ENCODE peak calls at places on chromosomes 7 and 10, in seven cellular contexts. C is foreskin keratinocyte; B is PC-9; D is body of pancreas; U is neural progenitor cell; N is GM23338; E is CD8-positive, alpha-beta T cell. O is an unnamed sample.

GRCh38 chr7:102439963-102440795 is 6.8 kb downstream of the ORAI2 start:
- DNase-seq in C (peak; percentile 47), B (peak; percentile 86), D (peak; percentile 46), U (peak; percentile 63), N (peak; percentile 60), E (no peak), O (peak; percentile 76)

GRCh38 chr10:83218205-83218604 is 921.1 kb upstream of the GHITM start:
- DNase-seq in C (no peak), B (no peak), D (no peak), U (peak; percentile 33), N (no peak), E (no peak), O (no peak)

GRCh38 chr7:110944966-110945644 is 145.8 kb upstream of the LRRN3 start:
- DNase-seq in C (no peak), B (no peak), D (no peak), U (peak; percentile 24), N (peak; percentile 59), E (no peak), O (no peak)

GRCh38 chr10:28470873-28471704 is 61.8 kb upstream of the WAC start:
- DNase-seq in C (no peak), B (no peak), D (no peak), U (no peak), N (no peak), E (no peak), O (no peak)

GRCh38 chr7:100817097-100817496 is 10.2 kb downstream of the EPHB4 start:
- DNase-seq in C (no peak), B (no peak), D (no peak), U (no peak), N (peak; percentile 0), E (no peak), O (no peak)

GRCh38 chr10:110209926-110210662 is 2.7 kb downstream of the MXI1 start:
- DNase-seq in C (peak; percentile 27), B (no peak), D (peak; percentile 67), U (peak; percentile 53), N (peak; percentile 62), E (no peak), O (peak; percentile 66)

GRCh38 chr7:80661729-80662128 is 23.3 kb downstream of the CD36 start:
- DNase-seq in C (no peak), B (no peak), D (no peak), U (peak; percentile 4), N (peak; percentile 67), E (no peak), O (no peak)

GRCh38 chr7:12322287-12322902 is 81.3 kb downstream of the VWDE start:
- DNase-seq in C (no peak), B (no peak), D (no peak), U (no peak), N (peak; percentile 21), E (no peak), O (no peak)

GRCh38 chr10:91159254-91159783 is 61.1 kb upstream of the PCGF5 start:
- DNase-seq in C (no peak), B (no peak), D (no peak), U (peak; percentile 44), N (no peak), E (no peak), O (no peak)

GRCh38 chr7:50264908-50265307 is 39.6 kb upstream of the IKZF1 start:
- DNase-seq in C (peak; percentile 28), B (no peak), D (no peak), U (no peak), N (no peak), E (peak; percentile 45), O (no peak)

GRCh38 chr10:132676193-132676891 is 109.6 kb downstream of the NKX6-2 start:
- DNase-seq in C (no peak), B (no peak), D (peak; percentile 94), U (no peak), N (no peak), E (no peak), O (no peak)

GRCh38 chr10:73095479-73096021 is 1.1 kb downstream of the P4HA1 start:
- DNase-seq in C (peak; percentile 60), B (peak; percentile 44), D (peak; percentile 43), U (peak; percentile 77), N (peak; percentile 77), E (peak; percentile 33), O (peak; percentile 66)

GRCh38 chr10:21372651-21373410 is 152.7 kb downstream of the SKIDA1 start:
- DNase-seq in C (peak; percentile 88), B (peak; percentile 78), D (no peak), U (no peak), N (peak; percentile 34), E (peak; percentile 16), O (peak; percentile 57)

GRCh38 chr7:101235050-101235449 is 2.6 kb downstream of the CLDN15 start:
- DNase-seq in C (no peak), B (no peak), D (no peak), U (peak; percentile 32), N (peak; percentile 66), E (no peak), O (no peak)

GRCh38 chr7:77467453-77467852 is 51.3 kb upstream of the GSAP start:
- DNase-seq in C (no peak), B (no peak), D (peak; percentile 19), U (no peak), N (no peak), E (no peak), O (peak; percentile 47)

GRCh38 chr7:24738577-24738976 is 18.7 kb downstream of the GSDME start:
- DNase-seq in C (no peak), B (no peak), D (no peak), U (no peak), N (no peak), E (no peak), O (no peak)

GRCh38 chr7:103446046-103446520 is at the start of gene SLC26A5:
- DNase-seq in C (no peak), B (no peak), D (peak; percentile 37), U (peak; percentile 83), N (peak; percentile 81), E (no peak), O (no peak)

GRCh38 chr7:80133361-80134104 is 1.1 kb upstream of the GNAI1 start:
- DNase-seq in C (peak; percentile 93), B (no peak), D (peak; percentile 19), U (peak; percentile 33), N (peak; percentile 27), E (no peak), O (no peak)

GRCh38 chr10:12727832-12728215 is 273.7 kb downstream of the CCDC3 start:
- DNase-seq in C (no peak), B (no peak), D (no peak), U (no peak), N (no peak), E (no peak), O (no peak)

GRCh38 chr10:71842856-71843530 is 8.1 kb downstream of the PSAP start:
- DNase-seq in C (no peak), B (no peak), D (no peak), U (no peak), N (no peak), E (no peak), O (no peak)
- H3K4me1 ChIP-seq in C (peaks cover 12% of the 10 kb centered on the region), B (peaks cover 80% of the 10 kb centered on the region), D (peaks cover 87% of the 10 kb centered on the region), U (peaks cover 43% of the 10 kb centered on the region), N (peaks cover 36% of the 10 kb centered on the region), E (peaks cover 24% of the 10 kb centered on the region), O (peaks cover 85% of the 10 kb centered on the region)

DNA sequence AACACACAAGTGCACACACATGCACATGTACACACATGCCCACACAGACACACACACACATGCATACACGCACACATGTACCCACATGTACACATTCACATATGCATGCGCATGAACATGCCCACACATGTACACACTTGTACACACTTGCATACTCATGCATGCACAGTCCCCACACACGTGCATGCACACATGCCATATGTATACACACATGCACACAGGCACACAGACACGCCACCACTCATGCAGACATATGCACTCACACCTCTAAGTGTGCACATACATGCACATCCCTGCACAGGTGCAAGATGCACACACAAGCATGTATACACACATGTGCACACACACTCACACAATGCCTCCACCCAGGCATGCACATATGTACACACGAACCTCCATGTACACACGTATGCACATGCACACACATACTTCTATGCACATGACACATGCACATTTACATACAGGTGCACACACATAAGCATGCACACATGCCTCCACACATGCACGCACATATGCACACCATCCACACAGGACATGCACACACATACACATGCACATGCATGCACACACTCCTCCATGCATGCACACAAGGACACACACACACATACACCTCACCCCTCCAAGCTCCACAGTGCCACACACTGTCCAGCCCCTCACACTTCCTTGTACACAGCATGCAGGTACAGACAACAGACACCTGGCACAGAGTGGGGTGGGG is 45.8 kb downstream of the YKT6 start:
- DNase-seq in C (no peak), B (no peak), D (no peak), U (no peak), N (no peak), E (no peak), O (no peak)
- TF ChIP-seq CTCF in C (no peak), B (no peak), D (no peak), U (no peak), N (no peak), E (no peak), O (no peak)

GRCh38 chr10:119375574-119376265 is 166.8 kb downstream of the RGS10 start:
- DNase-seq in C (no peak), B (no peak), D (no peak), U (peak; percentile 62), N (no peak), E (no peak), O (no peak)

GRCh38 chr10:119377431-119377830 is 165.1 kb downstream of the RGS10 start:
- DNase-seq in C (no peak), B (no peak), D (no peak), U (no peak), N (no peak), E (no peak), O (no peak)

GRCh38 chr10:119379466-119380071 is 162.9 kb downstream of the RGS10 start:
- DNase-seq in C (no peak), B (no peak), D (no peak), U (no peak), N (no peak), E (no peak), O (no peak)

GRCh38 chr10:119377905-119378736 is 164.4 kb downstream of the RGS10 start:
- DNase-seq in C (no peak), B (no peak), D (no peak), U (peak; percentile 55), N (no peak), E (no peak), O (peak; percentile 62)

GRCh38 chr10:119378737-119379067 is 163.8 kb downstream of the RGS10 start:
- DNase-seq in C (no peak), B (no peak), D (no peak), U (no peak), N (no peak), E (no peak), O (no peak)
- H3K4me1 ChIP-seq in C (no peaks in the 10 kb centered on the region), B (no peaks in the 10 kb centered on the region), D (no peaks in the 10 kb centered on the region), U (peaks cover 23% of the 10 kb centered on the region), N (no peaks in the 10 kb centered on the region), E (peaks cover 2% of the 10 kb centered on the region), O (peaks cover 88% of the 10 kb centered on the region)

DNA sequence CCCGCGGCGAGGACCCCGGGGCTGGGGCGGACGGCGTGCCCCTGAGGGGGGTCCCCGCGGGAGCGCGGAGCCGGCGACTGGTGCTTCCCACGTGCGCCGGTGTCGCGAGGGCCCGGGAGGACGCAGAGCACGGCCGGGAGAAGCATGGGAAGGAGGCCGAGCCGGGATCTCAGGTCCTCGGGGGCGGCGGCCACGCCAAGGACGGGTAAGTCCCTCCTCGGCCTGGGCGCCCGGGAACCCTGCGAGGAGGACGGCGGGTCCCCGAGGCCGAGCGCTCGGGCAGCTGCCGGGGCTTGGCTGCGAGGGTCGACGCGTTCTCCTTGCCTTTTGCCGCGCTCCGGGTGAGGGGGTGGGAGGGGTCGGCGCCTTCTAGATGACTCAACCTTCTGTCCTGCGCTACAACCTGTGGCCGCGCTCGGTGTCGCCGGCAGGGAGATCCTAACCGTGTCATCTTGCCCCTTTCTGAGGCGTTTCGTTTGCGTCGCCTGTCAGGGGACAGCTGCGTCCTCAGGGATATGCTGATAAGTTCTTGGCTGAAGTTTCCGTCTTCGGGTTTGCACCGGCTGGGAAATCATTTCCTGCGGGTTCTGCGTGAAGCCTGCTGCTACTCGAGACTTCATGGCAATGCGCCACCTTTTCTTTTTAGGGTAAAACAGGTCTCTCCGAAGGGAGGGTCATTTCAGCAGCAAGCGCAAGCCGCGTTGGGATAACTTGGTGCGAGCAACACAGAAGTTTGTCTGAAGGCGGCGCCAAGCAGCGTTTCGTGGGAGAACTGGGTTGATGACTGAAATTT is 529 bp downstream of the TASOR2 start:
- DNase-seq in C (peak; percentile 68), B (peak; percentile 48), D (peak; percentile 62), U (peak; percentile 83), N (peak; percentile 81), E (peak; percentile 67), O (peak; percentile 72)
- TF ChIP-seq CTCF in C (peak; percentile 73), B (peak; percentile 45), D (peak; percentile 38), U (peak; percentile 55), N (peak; percentile 51), E (peak; percentile 21), O (peak; percentile 15)

O was measured in heart right ventricle.